ENCODE peak calls at places on chromosomes 6 and 20, in eight cellular contexts. T is neural progenitor cell, A is keratinocyte, H is breast epithelium, F is psoas muscle, W is sigmoid colon, U is MM.1S, I is cardiac muscle cell. D is an unnamed sample.

GRCh38 chr6:55568779-55569439 is 10.1 kb downstream of the HMGCLL1 start:
- DNase-seq in T (peak; percentile 12), A (no peak), H (no peak), F (no peak), W (no peak), U (no peak), I (peak; percentile 18), D (no peak)

GRCh38 chr20:13644010-13644409 is 5.3 kb upstream of the TASP1 start:
- DNase-seq in T (no peak), A (peak; percentile 38), H (no peak), F (no peak), W (no peak), U (no peak), I (no peak), D (no peak)

GRCh38 chr6:32622545-32623401 is 14.4 kb upstream of the HLA-DQA1 start:
- DNase-seq in T (peak; percentile 87), A (no peak), H (no peak), F (peak; percentile 57), W (no peak), U (peak; percentile 86), I (peak; percentile 69), D (no peak)

GRCh38 chr6:39008737-39009136 is 39.8 kb upstream of the GLP1R start:
- DNase-seq in T (peak; percentile 7), A (no peak), H (no peak), F (no peak), W (no peak), U (no peak), I (no peak), D (no peak)

GRCh38 chr20:23161244-23161875 is 75.2 kb upstream of the CD93 start:
- DNase-seq in T (no peak), A (peak; percentile 46), H (no peak), F (no peak), W (peak; percentile 62), U (no peak), I (no peak), D (no peak)

GRCh38 chr6:41636803-41637178 is 1.5 kb upstream of the MDFI start:
- DNase-seq in T (peak; percentile 37), A (peak; percentile 60), H (peak; percentile 77), F (no peak), W (peak; percentile 69), U (no peak), I (no peak), D (no peak)

GRCh38 chr6:42392871-42393270 is 58.9 kb downstream of the TRERF1 start:
- DNase-seq in T (no peak), A (no peak), H (no peak), F (no peak), W (no peak), U (no peak), I (no peak), D (no peak)

GRCh38 chr6:150355932-150356331 is 12.9 kb upstream of the IYD start:
- DNase-seq in T (no peak), A (no peak), H (no peak), F (no peak), W (no peak), U (no peak), I (no peak), D (no peak)

GRCh38 chr20:4592316-4593148 is 129.2 kb upstream of the PRND start:
- DNase-seq in T (peak; percentile 75), A (no peak), H (no peak), F (peak; percentile 56), W (no peak), U (peak; percentile 44), I (peak; percentile 73), D (peak; percentile 53)

GRCh38 chr6:26044140-26045045 is 42.8 kb upstream of the HFE start:
- DNase-seq in T (no peak), A (no peak), H (no peak), F (peak; percentile 77), W (peak; percentile 71), U (peak; percentile 64), I (no peak), D (no peak)

GRCh38 chr6:111580826-111581505 is 24.7 kb downstream of the TRAF3IP2 start:
- DNase-seq in T (no peak), A (no peak), H (no peak), F (peak; percentile 68), W (peak; percentile 73), U (no peak), I (no peak), D (peak; percentile 51)

GRCh38 chr6:148501178-148501590 is 158.5 kb downstream of the SASH1 start:
- DNase-seq in T (no peak), A (peak; percentile 54), H (peak; percentile 68), F (peak; percentile 65), W (peak; percentile 87), U (no peak), I (no peak), D (peak; percentile 70)

GRCh38 chr6:113055086-113055485 is 708.0 kb downstream of the RFPL4B start:
- DNase-seq in T (no peak), A (no peak), H (no peak), F (no peak), W (no peak), U (no peak), I (no peak), D (no peak)

GRCh38 chr6:151109361-151109760 is 130.4 kb upstream of the AKAP12 start:
- DNase-seq in T (no peak), A (no peak), H (no peak), F (no peak), W (no peak), U (no peak), I (no peak), D (no peak)

GRCh38 chr6:28303570-28303969 is 22.2 kb downstream of the PGBD1 start:
- DNase-seq in T (no peak), A (no peak), H (no peak), F (no peak), W (no peak), U (peak; percentile 32), I (no peak), D (no peak)

GRCh38 chr6:27791182-27791939 is 120.8 kb downstream of the OR2B2 start:
- DNase-seq in T (peak; percentile 65), A (no peak), H (no peak), F (peak; percentile 57), W (peak; percentile 80), U (no peak), I (peak; percentile 10), D (peak; percentile 82)

GRCh38 chr6:83976871-83977270 is 56.7 kb upstream of the MRAP2 start:
- DNase-seq in T (no peak), A (no peak), H (no peak), F (no peak), W (no peak), U (no peak), I (no peak), D (no peak)

GRCh38 chr20:37917436-37917835 is 14.5 kb downstream of the VSTM2L start:
- DNase-seq in T (peak; percentile 75), A (no peak), H (no peak), F (no peak), W (no peak), U (no peak), I (no peak), D (no peak)

GRCh38 chr6:136036601-136037000 is 185.1 kb downstream of the PDE7B start:
- DNase-seq in T (no peak), A (no peak), H (no peak), F (no peak), W (no peak), U (no peak), I (no peak), D (no peak)
- H3K27ac ChIP-seq in T (no peak overlapping the region), A (no peak overlapping the region), H (peak overlapping the region; percentile 27), F (peak overlapping the region; percentile 60), W (peak overlapping the region; percentile 52), U (no peak overlapping the region), I (no peak overlapping the region), D (peak overlapping the region; percentile 77)

GRCh38 chr20:48642105-48642880 is 185.5 kb downstream of the PREX1 start:
- DNase-seq in T (no peak), A (no peak), H (no peak), F (no peak), W (no peak), U (no peak), I (no peak), D (no peak)
- H3K36me3 ChIP-seq in T (no peaks in the 10 kb centered on the region), A (no peaks in the 10 kb centered on the region), H (no peaks in the 10 kb centered on the region), F (no peaks in the 10 kb centered on the region), W (no peaks in the 10 kb centered on the region), U (no peaks in the 10 kb centered on the region), I (peaks cover 4% of the 10 kb centered on the region), D (no peaks in the 10 kb centered on the region)

DNA sequence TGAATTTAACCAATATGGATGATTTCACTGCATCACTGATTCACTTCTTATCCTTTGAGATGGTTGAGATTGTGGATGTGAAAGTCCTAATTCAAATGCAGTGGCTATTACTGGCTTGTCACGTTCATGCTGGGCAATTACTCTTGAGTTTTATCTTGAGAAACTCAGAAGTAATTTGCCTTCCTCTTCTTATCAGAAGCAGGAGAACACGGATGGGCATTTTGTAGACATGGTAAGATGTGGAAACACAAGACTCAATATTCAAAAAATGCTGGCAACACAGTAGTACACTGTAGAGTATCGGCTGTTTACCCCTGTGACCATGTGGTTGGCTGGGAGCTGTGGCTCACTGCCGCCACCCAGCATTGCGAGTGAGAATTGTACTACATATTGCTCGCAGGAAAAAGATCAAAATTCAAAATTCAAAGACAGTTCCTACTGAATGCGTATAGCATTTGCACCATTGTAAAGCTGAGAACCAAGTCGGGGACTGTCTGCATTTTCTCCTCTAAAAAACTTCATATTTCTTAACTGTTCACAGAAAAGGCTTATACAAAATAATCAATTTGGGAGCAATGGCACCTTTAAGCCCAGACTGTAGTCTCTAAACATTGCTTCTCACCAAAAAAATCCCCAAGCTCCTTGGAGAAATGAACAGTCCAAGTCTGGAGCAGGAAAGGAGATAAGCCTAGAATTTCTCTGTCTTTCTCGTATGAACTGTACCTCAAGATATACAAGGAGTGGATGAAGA is 61.9 kb upstream of the ELOVL5 start:
- DNase-seq in T (no peak), A (no peak), H (no peak), F (peak; percentile 44), W (no peak), U (peak; percentile 59), I (peak; percentile 37), D (no peak)
- TF ChIP-seq CTCF in T (peak; percentile 38), A (peak; percentile 63), H (no peak), F (peak; percentile 24), W (peak; percentile 37), U (peak; percentile 92), I (peak; percentile 59), D (peak; percentile 39)

DNA sequence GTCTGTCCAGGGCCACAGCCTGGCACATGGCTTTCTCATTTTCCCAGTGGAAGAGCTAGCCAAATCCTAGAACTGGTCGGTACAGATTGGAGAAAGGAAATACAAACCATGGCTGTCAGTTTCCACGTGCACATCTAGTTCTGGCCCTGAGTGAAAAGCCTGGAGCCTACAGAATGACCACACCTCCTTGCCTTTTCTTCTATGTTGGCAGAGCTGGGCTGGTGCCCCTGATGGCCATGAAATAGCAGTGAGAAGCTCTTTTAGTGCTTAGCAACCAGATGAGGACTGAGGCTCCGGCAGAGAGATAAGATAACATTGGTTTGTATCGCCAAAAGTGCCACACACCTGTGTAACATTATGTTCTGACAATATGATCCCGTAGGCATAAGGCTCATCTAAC is 39.7 kb upstream of the TBC1D7 start:
- DNase-seq in T (no peak), A (no peak), H (no peak), F (no peak), W (no peak), U (no peak), I (no peak), D (no peak)
- H3K27ac ChIP-seq in T (no peak overlapping the region), A (peak overlapping the region; percentile 60), H (no peak overlapping the region), F (no peak overlapping the region), W (no peak overlapping the region), U (no peak overlapping the region), I (no peak overlapping the region), D (no peak overlapping the region)

GRCh38 chr6:134258849-134259306 is 59.0 kb downstream of the SGK1 start:
- DNase-seq in T (no peak), A (no peak), H (no peak), F (no peak), W (no peak), U (no peak), I (no peak), D (no peak)
- H3K36me3 ChIP-seq in T (no peaks in the 10 kb centered on the region), A (no peaks in the 10 kb centered on the region), H (no peaks in the 10 kb centered on the region), F (no peaks in the 10 kb centered on the region), W (no peaks in the 10 kb centered on the region), U (no peaks in the 10 kb centered on the region), I (no peaks in the 10 kb centered on the region), D (no peaks in the 10 kb centered on the region)

GRCh38 chr6:166485651-166486535 is 100.6 kb downstream of the RAMACL start:
- DNase-seq in T (no peak), A (no peak), H (no peak), F (peak; percentile 20), W (no peak), U (no peak), I (no peak), D (no peak)
- TF ChIP-seq CTCF in T (no peak), A (no peak), H (no peak), F (no peak), W (no peak), U (no peak), I (no peak), D (no peak)

D was measured in uterus.